ENCODE peak calls at places on chromosome 14, in seven cellular contexts. Z is stomach, T is GM23338, Q is HepG2, I is HCT116, H is HL-60, G is sigmoid colon. Y is an unnamed sample.

GRCh38 chr14:99604766-99605298 is 825 bp upstream of the CCDC85C start:
- DNase-seq in H (no peak), G (no peak), Z (no peak), Q (no peak), I (no peak), T (peak), Y (peak)

GRCh38 chr14:64745511-64746041 is 41.4 kb downstream of the PLEKHG3 start:
- DNase-seq in I (no peak), Q (peak), Z (no peak), T (peak), G (no peak), H (no peak), Y (no peak)

GRCh38 chr14:61593330-61593729 is 102.0 kb upstream of the HIF1A start:
- DNase-seq in T (no peak), G (no peak), I (no peak), Q (no peak), Z (no peak), H (no peak), Y (no peak)

GRCh38 chr14:43039881-43040280 is 1433.2 kb downstream of the LRFN5 start:
- DNase-seq in Q (no peak), Z (no peak), T (no peak), H (no peak), G (no peak), I (no peak), Y (no peak)

GRCh38 chr14:102616799-102617198 is 24.4 kb downstream of the RCOR1 start:
- DNase-seq in Z (no peak), I (no peak), T (no peak), H (no peak), Q (peak), G (no peak), Y (no peak)

GRCh38 chr14:100107236-100107635 is 42.0 kb downstream of the EVL start:
- DNase-seq in G (peak), T (no peak), H (no peak), Q (no peak), I (no peak), Z (no peak), Y (no peak)

GRCh38 chr14:21543426-21544350 is 17.5 kb upstream of the SALL2 start:
- DNase-seq in I (no peak), Q (no peak), G (no peak), T (peak), Z (no peak), H (no peak), Y (no peak)

GRCh38 chr14:81231540-81231939 is 10.8 kb upstream of the GTF2A1 start:
- DNase-seq in I (no peak), G (no peak), Z (no peak), H (no peak), T (no peak), Q (peak), Y (no peak)

GRCh38 chr14:52061890-52062289 is 7.0 kb downstream of the NID2 start:
- DNase-seq in Q (no peak), H (no peak), G (no peak), T (peak), I (no peak), Z (no peak), Y (no peak)

GRCh38 chr14:52058346-52058745 is 10.5 kb downstream of the NID2 start:
- DNase-seq in H (no peak), G (no peak), Q (no peak), T (no peak), Z (no peak), I (no peak), Y (no peak)

GRCh38 chr14:52061380-52061779 is 7.5 kb downstream of the NID2 start:
- DNase-seq in I (no peak), Z (no peak), G (peak), T (no peak), Q (no peak), H (no peak), Y (no peak)

GRCh38 chr14:52060080-52060479 is 8.8 kb downstream of the NID2 start:
- DNase-seq in I (no peak), Q (no peak), Z (no peak), T (no peak), H (no peak), G (no peak), Y (peak)

DNA sequence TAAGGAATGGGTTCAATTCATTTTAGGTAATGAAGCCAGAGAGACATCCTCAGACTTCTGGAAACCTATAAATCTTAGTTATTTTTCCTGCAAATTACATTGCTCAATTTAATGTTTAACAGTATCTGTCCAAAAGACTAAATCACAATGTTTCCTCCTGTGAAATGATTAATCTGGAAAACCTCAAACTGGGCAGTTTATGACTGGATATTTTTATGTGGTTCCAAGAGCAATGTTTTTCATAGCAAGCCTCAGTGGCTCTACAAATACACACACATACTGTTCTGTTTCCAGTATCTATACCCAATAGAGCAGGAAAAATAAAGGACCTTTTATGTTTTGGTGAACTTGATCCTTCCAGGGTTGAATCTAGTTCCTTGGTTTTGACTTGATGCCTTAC is 9.2 kb downstream of the NID2 start:
- DNase-seq in Q (no peak), I (no peak), G (no peak), Z (no peak), T (no peak), H (no peak), Y (no peak)
- TF ChIP-seq POLR2AphosphoS5 in Q (no peak), I (no peak), G (peak), Z (no peak), T (no peak), H (no peak), Y (peak)

GRCh38 chr14:23300687-23301223 is 1.9 kb downstream of the PPP1R3E start:
- DNase-seq in Z (no peak), T (peak), I (no peak), H (no peak), G (peak), Q (peak), Y (peak)
- TF ChIP-seq POLR2AphosphoS5 in Z (no peak), T (no peak), I (no peak), H (no peak), G (no peak), Q (no peak), Y (no peak)

GRCh38 chr14:104313674-104314073 is 175.3 kb downstream of the KIF26A start:
- DNase-seq in I (no peak), Q (no peak), Z (no peak), T (no peak), H (no peak), G (peak), Y (no peak)
- TF ChIP-seq POLR2AphosphoS5 in I (no peak), Q (no peak), Z (no peak), T (no peak), H (no peak), G (no peak), Y (no peak)

DNA sequence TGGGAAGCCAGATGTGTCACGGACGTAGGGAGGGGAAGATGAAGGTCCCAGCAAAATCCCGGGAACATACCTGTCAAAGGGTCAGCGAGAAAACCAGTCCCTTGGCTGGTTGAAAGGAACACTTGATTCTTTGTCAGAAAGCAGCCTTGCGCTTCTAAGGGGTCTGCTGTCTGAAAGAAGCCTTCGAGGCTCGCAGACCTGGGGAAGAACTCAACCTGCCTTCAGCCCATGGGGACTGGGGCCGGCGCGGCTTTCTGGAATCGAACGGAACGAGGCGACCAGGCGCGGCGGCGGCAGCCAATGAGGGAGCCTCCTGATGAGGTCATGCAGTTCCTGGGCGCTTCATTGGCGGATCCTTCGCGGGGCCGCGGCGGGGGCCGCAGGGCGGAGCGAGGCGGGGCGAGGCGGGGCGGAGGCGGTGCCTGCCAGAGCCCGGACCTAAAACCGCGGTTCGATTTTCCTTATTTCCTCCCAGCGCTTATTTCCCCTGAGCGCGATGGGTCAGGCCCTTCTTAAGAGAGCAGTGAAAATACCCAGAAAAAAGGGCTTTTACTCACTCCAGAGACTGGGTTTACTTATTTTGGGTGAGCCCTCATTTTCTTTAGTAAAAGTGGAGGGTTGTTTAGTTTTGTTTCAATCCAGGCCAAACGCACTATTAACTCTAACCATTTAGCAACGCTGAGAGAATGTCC is 11.8 kb upstream of the TTC7B start:
- DNase-seq in Q (peak), H (peak), Z (peak), I (peak), G (peak), T (peak), Y (peak)
- TF ChIP-seq POLR2AphosphoS5 in Q (peak), H (no peak), Z (peak), I (peak), G (peak), T (peak), Y (no peak)

GRCh38 chr14:92105073-92105844 is 1.1 kb downstream of the ATXN3 start:
- DNase-seq in Z (no peak), Q (no peak), G (no peak), H (no peak), T (no peak), I (no peak), Y (no peak)
- TF ChIP-seq POLR2AphosphoS5 in Z (no peak), Q (no peak), G (no peak), H (no peak), T (no peak), I (no peak), Y (no peak)

GRCh38 chr14:101417434-101417833 is 143.9 kb upstream of the DIO3 start:
- DNase-seq in Q (no peak), H (no peak), Z (no peak), I (no peak), G (no peak), T (no peak), Y (no peak)
- TF ChIP-seq POLR2AphosphoS5 in Q (no peak), H (no peak), Z (no peak), I (no peak), G (no peak), T (no peak), Y (no peak)

GRCh38 chr14:22841769-22842168 is 5.4 kb downstream of the MMP14 start:
- DNase-seq in T (no peak), I (no peak), Z (no peak), Q (no peak), G (peak), H (no peak), Y (no peak)

GRCh38 chr14:22842211-22843122 is 6.1 kb downstream of the MMP14 start:
- DNase-seq in Z (no peak), H (no peak), I (no peak), Q (no peak), G (peak), T (no peak), Y (no peak)

GRCh38 chr14:22839159-22839779 is 2.9 kb downstream of the MMP14 start:
- DNase-seq in T (no peak), Z (no peak), I (no peak), H (no peak), G (peak), Q (no peak), Y (peak)

GRCh38 chr14:22843123-22843925 is 6.9 kb downstream of the MMP14 start:
- DNase-seq in H (no peak), I (no peak), G (peak), T (no peak), Q (no peak), Z (no peak), Y (no peak)

DNA sequence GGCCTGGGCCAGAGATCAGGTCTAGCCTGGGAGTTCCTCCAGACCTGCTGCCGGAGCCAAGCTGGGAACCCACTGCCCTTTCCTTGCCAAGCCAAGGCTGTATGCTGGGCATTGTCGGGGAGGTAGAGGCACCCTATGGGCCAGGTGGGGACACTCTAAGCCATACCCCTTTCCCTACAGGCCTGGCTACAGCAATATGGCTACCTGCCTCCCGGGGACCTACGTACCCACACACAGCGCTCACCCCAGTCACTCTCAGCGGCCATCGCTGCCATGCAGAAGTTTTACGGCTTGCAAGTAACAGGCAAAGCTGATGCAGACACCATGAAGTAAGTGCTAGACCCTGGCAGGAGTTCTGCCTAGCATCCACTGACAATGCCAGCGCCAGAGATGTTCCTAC is 4.9 kb downstream of the MMP14 start:
- DNase-seq in T (no peak), Q (no peak), Z (no peak), G (no peak), I (no peak), H (no peak), Y (no peak)
- TF ChIP-seq POLR2AphosphoS5 in T (no peak), Q (no peak), Z (no peak), G (no peak), I (no peak), H (no peak), Y (no peak)

DNA sequence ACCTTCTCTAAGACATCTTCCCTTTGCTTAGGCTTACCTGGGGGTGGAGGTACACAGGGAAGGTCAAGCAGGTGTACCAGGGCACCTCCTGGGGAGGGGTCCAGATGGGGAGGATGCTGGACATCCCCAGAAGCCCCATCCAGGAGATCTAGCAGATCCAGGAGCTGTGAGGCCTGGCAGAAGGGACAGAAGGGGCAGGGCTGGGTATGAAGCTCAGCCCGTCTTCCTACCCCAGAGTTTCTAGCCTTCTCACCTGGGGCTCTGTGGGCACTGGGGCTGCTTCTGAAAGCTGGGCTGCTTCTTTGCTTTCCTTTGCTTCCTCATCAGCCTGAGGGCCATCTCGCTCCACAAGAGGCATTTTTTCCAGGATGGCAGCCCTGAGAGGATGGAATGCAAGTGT is 5.2 kb downstream of the THTPA start:
- DNase-seq in Q (no peak), G (peak), Z (no peak), I (no peak), H (no peak), T (no peak), Y (no peak)
- TF ChIP-seq POLR2AphosphoS5 in Q (peak), G (no peak), Z (no peak), I (no peak), H (peak), T (peak), Y (no peak)

Y was measured in transverse colon.